ENCODE peak calls at places on chromosomes 16 and 17, in four cellular contexts. P is K562, U is GM12891, M is GM12878. Y is an unnamed sample.

GRCh38 chr16:59905628-59906027 is 1171.5 kb upstream of the GOT2 start:
- DNase-seq in P (no peak), U (no peak), M (no peak), Y (no peak)

GRCh38 chr17:7988750-7989178 is 13.7 kb upstream of the GUCY2D start:
- DNase-seq in P (peak), U (peak), M (peak), Y (no peak)

GRCh38 chr17:48532261-48532660 is 1.4 kb upstream of the HOXB1 start:
- DNase-seq in P (no peak), U (no peak), M (no peak), Y (no peak)

GRCh38 chr16:69111216-69111615 is 5.8 kb downstream of the HAS3 start:
- DNase-seq in P (no peak), U (no peak), M (no peak), Y (no peak)

GRCh38 chr17:66965801-66966528 is 1.5 kb downstream of the CACNG4 start:
- DNase-seq in P (no peak), U (no peak), M (no peak), Y (no peak)

GRCh38 chr17:57945999-57946797 is 9.0 kb downstream of the CUEDC1 start:
- DNase-seq in P (no peak), U (no peak), M (no peak), Y (no peak)

GRCh38 chr17:46125831-46126230 is 67.4 kb downstream of the KANSL1 start:
- DNase-seq in P (no peak), U (no peak), M (no peak), Y (no peak)

GRCh38 chr17:39672522-39673334 is 4.5 kb downstream of the PNMT start:
- DNase-seq in P (no peak), U (no peak), M (no peak), Y (no peak)

GRCh38 chr17:42720996-42721583 is 23.8 kb downstream of the EZH1 start:
- DNase-seq in P (peak), U (no peak), M (no peak), Y (peak)

GRCh38 chr17:3738562-3739295 is 15.0 kb downstream of the HASPIN start:
- DNase-seq in P (peak), U (no peak), M (no peak), Y (no peak)

GRCh38 chr17:77831497-77832179 is 126.9 kb upstream of the TNRC6C start:
- DNase-seq in P (no peak), U (no peak), M (no peak), Y (no peak)

GRCh38 chr17:77832180-77832560 is 126.3 kb upstream of the TNRC6C start:
- DNase-seq in P (no peak), U (no peak), M (no peak), Y (no peak)

GRCh38 chr17:77829871-77830799 is 128.4 kb upstream of the TNRC6C start:
- DNase-seq in P (peak), U (no peak), M (no peak), Y (no peak)

GRCh38 chr17:77828749-77829539 is 129.6 kb upstream of the TNRC6C start:
- DNase-seq in P (no peak), U (no peak), M (no peak), Y (no peak)

DNA sequence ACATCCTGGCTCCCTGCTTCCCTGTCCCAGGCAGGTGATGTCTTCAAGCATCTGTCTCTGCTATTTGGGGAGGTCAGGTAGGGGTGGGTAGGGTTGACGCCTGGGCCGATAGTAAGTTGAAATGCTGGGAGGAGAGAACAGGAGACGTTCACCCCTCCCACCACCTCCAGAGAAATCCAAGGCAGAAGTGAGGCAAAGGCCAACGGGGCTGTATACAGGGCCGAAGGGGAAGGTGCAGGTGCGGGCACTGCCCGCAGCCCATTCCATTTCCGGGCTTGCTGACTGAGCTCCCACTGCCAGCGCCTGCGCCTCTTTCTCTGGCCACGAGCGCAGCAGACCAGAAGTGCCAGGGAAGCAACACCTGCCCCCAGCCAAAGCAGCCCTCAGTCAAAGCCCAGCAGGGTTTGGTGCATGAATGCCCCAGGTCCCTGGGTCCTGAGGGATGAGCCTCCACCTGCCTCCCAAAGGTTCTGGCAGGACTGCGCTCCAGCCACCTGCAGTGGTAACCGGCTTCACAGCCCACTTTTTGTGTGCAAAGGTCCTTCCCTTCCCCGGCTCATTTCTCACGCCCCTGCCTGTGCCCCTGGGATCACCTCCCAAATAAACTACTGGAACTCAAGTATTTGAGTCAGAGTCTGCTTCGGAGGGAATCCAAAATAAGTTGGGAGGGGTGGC is 127.5 kb upstream of the TNRC6C start:
- DNase-seq in P (no peak), U (no peak), M (no peak), Y (no peak)
- TF ChIP-seq SPI1 in P (no peak), U (no peak), M (no peak), Y (no peak)

GRCh38 chr16:88619859-88620655 is 18.3 kb upstream of the IL17C start:
- DNase-seq in P (no peak), U (no peak), M (no peak), Y (no peak)
- TF ChIP-seq SPI1 in P (no peak), U (no peak), M (no peak), Y (no peak)

GRCh38 chr17:20190605-20191004 is 181.4 kb downstream of the SPECC1 start:
- DNase-seq in P (no peak), U (no peak), M (no peak), Y (no peak)

GRCh38 chr17:20189979-20190378 is 180.8 kb downstream of the SPECC1 start:
- DNase-seq in P (peak), U (no peak), M (no peak), Y (no peak)

GRCh38 chr17:20187049-20187448 is 177.9 kb downstream of the SPECC1 start:
- DNase-seq in P (no peak), U (no peak), M (no peak), Y (no peak)

GRCh38 chr17:20189322-20189721 is 180.2 kb downstream of the SPECC1 start:
- DNase-seq in P (no peak), U (no peak), M (no peak), Y (no peak)

GRCh38 chr17:20191066-20191465 is 181.9 kb downstream of the SPECC1 start:
- DNase-seq in P (no peak), U (no peak), M (no peak), Y (no peak)
- TF ChIP-seq SPI1 in P (no peak), U (no peak), M (no peak), Y (no peak)

DNA sequence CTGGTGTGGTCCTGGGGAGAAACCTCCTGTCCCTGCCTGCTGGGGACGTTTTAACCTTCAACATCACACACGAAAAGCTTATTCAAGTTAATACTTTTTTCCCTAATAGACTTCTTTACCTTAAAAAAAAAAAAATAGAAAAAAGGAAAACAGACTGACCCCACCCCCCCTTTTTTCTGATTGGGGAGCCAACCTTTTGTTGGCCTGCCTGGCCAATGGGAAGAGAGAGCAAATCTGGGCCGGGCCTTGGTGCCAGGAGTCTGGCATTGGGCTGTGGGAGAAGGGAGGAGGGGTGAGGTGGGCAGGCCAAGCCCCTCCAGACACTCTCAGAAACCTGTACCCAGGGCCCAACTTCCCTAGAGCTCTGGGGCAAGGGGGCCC is 3.0 kb downstream of the CBX8 start:
- DNase-seq in P (peak), U (no peak), M (no peak), Y (no peak)
- TF ChIP-seq SPI1 in P (no peak), U (no peak), M (no peak), Y (no peak)

DNA sequence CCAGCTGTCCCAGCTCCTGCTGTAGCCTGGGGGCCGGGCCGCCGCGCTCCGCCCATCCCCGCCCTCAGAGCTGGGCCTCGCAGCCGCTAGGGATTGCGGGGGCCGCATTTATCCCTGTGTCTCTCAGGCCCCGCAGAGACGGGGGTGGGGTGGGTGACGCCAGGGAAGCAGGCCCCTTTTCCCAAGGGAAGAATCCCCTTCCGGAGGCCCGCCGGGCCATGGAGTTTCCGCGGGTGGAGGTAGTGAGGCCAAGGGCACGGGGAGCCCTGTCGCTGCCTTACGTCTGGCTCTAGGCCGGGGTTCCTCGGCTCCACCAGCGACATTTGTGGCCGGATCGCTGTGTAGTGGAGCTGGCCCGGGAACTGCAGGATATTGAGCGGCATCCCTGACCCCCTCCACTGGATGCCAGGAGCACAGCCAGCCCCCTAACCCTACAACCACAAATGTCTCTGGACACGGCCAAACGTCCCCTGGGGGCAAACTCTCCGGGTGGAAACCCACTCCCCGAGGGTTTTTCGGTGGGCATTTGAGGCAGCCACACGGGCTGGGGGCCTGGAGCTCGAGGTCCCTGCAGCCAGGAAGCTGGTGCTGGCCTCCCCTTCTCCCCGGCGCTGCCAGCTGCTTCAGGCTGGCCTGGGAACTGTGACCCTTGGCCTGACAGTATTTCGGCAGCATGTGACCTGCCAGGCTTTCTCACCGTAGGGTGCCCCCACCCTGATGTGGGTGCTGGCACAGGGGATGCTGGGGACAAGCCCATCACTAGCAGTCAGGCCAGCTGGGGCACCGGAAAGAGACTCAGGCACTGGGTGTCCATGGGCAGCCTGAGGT is 12.0 kb upstream of the CD300A start:
- DNase-seq in P (no peak), U (no peak), M (no peak), Y (no peak)
- TF ChIP-seq SPI1 in P (no peak), U (no peak), M (no peak), Y (no peak)

GRCh38 chr16:84740596-84741071 is 40.8 kb downstream of the USP10 start:
- DNase-seq in P (no peak), U (no peak), M (no peak), Y (no peak)
- TF ChIP-seq SPI1 in P (no peak), U (no peak), M (no peak), Y (no peak)

GRCh38 chr17:79951361-79952264 is 84.1 kb downstream of the TBC1D16 start:
- DNase-seq in P (no peak), U (no peak), M (no peak), Y (no peak)

GRCh38 chr17:79949646-79950292 is 85.9 kb downstream of the TBC1D16 start:
- DNase-seq in P (no peak), U (no peak), M (no peak), Y (no peak)

GRCh38 chr17:79948918-79949645 is 86.6 kb downstream of the TBC1D16 start:
- DNase-seq in P (no peak), U (peak), M (no peak), Y (no peak)

GRCh38 chr17:79950711-79951110 is 85.0 kb downstream of the TBC1D16 start:
- DNase-seq in P (no peak), U (no peak), M (no peak), Y (no peak)

DNA sequence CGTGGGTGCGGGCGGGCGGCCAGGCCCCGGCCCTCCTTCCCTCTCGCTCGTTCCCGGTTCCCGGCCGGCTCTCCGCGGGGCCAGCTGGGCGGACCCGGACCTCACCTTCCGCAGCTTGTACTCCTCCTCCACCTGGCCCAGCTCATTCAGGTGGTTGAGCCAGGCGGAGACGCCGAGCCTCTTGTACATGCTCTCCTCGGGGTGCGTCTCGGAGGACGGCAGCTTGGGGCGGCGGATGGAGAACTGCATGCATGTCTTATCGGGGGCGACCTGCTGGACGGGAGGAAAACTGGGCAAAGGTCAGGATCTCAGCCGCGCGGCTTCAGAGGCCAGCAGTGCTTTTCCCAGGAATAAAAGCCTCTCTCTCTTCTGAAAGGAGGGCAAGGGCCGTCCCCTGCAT is 85.4 kb downstream of the TBC1D16 start:
- DNase-seq in P (no peak), U (no peak), M (no peak), Y (no peak)
- TF ChIP-seq SPI1 in P (no peak), U (no peak), M (no peak), Y (no peak)

Y was measured in HL-60.